ENCODE peak calls at places on chromosomes 3 and 15, in four cellular contexts. One of them, this sample, is unnamed. For H3K36me3, the result is how much of the 10 kb centered on the place peaks cover.

GRCh38 chr3:158108596-158108995 is 1.3 kb upstream of the RSRC1 start:
- DNase-seq in mesenchymal stem cell: no peak
- DNase-seq in H1: no peak
- DNase-seq in trophoblast cell: no peak
- DNase-seq in this sample: no peak

GRCh38 chr3:4584537-4585249 is 91.5 kb downstream of the ITPR1 start:
- DNase-seq in mesenchymal stem cell: peak
- DNase-seq in H1: no peak
- DNase-seq in trophoblast cell: no peak
- DNase-seq in this sample: no peak

GRCh38 chr3:170327040-170327808 is 30.3 kb upstream of the SKIL start:
- DNase-seq in trophoblast cell: no peak
- DNase-seq in H1: no peak
- DNase-seq in mesenchymal stem cell: no peak
- DNase-seq in this sample: no peak

GRCh38 chr3:172156309-172156998 is 117.1 kb downstream of the FNDC3B start:
- DNase-seq in mesenchymal stem cell: no peak
- DNase-seq in H1: no peak
- DNase-seq in trophoblast cell: no peak
- DNase-seq in this sample: no peak

GRCh38 chr3:72163809-72164634 is 379.1 kb upstream of the PROK2 start:
- DNase-seq in mesenchymal stem cell: no peak
- DNase-seq in trophoblast cell: no peak
- DNase-seq in H1: no peak
- DNase-seq in this sample: no peak

GRCh38 chr15:49088996-49089395 is 42.8 kb upstream of the SECISBP2L start:
- DNase-seq in H1: no peak
- DNase-seq in mesenchymal stem cell: no peak
- DNase-seq in trophoblast cell: no peak
- DNase-seq in this sample: no peak

GRCh38 chr3:139447486-139447885 is 28.8 kb downstream of the RBP2 start:
- DNase-seq in trophoblast cell: no peak
- DNase-seq in H1: no peak
- DNase-seq in mesenchymal stem cell: no peak
- DNase-seq in this sample: no peak

GRCh38 chr3:155035553-155035952 is 44.6 kb upstream of the MME start:
- DNase-seq in trophoblast cell: no peak
- DNase-seq in mesenchymal stem cell: no peak
- DNase-seq in H1: no peak
- DNase-seq in this sample: no peak

GRCh38 chr3:144362126-144362525 is 390.5 kb downstream of the DIPK2A start:
- DNase-seq in trophoblast cell: peak
- DNase-seq in H1: no peak
- DNase-seq in mesenchymal stem cell: peak
- DNase-seq in this sample: no peak

GRCh38 chr3:28476194-28476593 is 127.6 kb upstream of the AZI2 start:
- DNase-seq in trophoblast cell: no peak
- DNase-seq in mesenchymal stem cell: peak
- DNase-seq in H1: no peak
- DNase-seq in this sample: no peak

GRCh38 chr3:115148142-115148790 is 1.2 kb upstream of the ZBTB20 start:
- DNase-seq in trophoblast cell: no peak
- DNase-seq in H1: no peak
- DNase-seq in mesenchymal stem cell: no peak
- DNase-seq in this sample: no peak

GRCh38 chr3:41418961-41419691 is 219.8 kb downstream of the CTNNB1 start:
- DNase-seq in mesenchymal stem cell: peak
- DNase-seq in trophoblast cell: peak
- DNase-seq in H1: no peak
- DNase-seq in this sample: no peak

GRCh38 chr15:26443321-26443720 is 329.5 kb downstream of the GABRB3 start:
- DNase-seq in mesenchymal stem cell: no peak
- DNase-seq in trophoblast cell: no peak
- DNase-seq in H1: no peak
- DNase-seq in this sample: no peak

GRCh38 chr3:83002869-83003445 is 1241.5 kb upstream of the GBE1 start:
- DNase-seq in mesenchymal stem cell: no peak
- DNase-seq in H1: no peak
- DNase-seq in trophoblast cell: no peak
- DNase-seq in this sample: no peak

GRCh38 chr3:158430448-158430847 is 140.5 kb upstream of the MLF1 start:
- DNase-seq in mesenchymal stem cell: no peak
- DNase-seq in trophoblast cell: no peak
- DNase-seq in H1: no peak
- DNase-seq in this sample: no peak

GRCh38 chr15:64877435-64877834 is 34.3 kb upstream of the ANKDD1A start:
- DNase-seq in H1: no peak
- DNase-seq in mesenchymal stem cell: no peak
- DNase-seq in trophoblast cell: no peak
- DNase-seq in this sample: no peak

GRCh38 chr3:145739926-145740325 is 421.1 kb downstream of the PLOD2 start:
- DNase-seq in mesenchymal stem cell: peak
- DNase-seq in H1: no peak
- DNase-seq in trophoblast cell: no peak
- DNase-seq in this sample: no peak

GRCh38 chr3:64518950-64519349 is 168.8 kb downstream of the ADAMTS9 start:
- DNase-seq in H1: no peak
- DNase-seq in trophoblast cell: no peak
- DNase-seq in mesenchymal stem cell: peak
- DNase-seq in this sample: no peak

GRCh38 chr15:95018888-95019545 is 787.7 kb downstream of the MCTP2 start:
- DNase-seq in mesenchymal stem cell: peak
- DNase-seq in trophoblast cell: peak
- DNase-seq in H1: no peak
- DNase-seq in this sample: no peak

GRCh38 chr3:136197159-136197715 is 1.1 kb upstream of the MSL2 start:
- DNase-seq in H1: no peak
- DNase-seq in trophoblast cell: no peak
- DNase-seq in mesenchymal stem cell: no peak
- DNase-seq in this sample: no peak

GRCh38 chr15:100279446-100279845 is 62.3 kb downstream of the ADAMTS17 start:
- DNase-seq in trophoblast cell: no peak
- DNase-seq in H1: no peak
- DNase-seq in mesenchymal stem cell: no peak
- DNase-seq in this sample: no peak

GRCh38 chr3:72317491-72317890 is 530.8 kb downstream of the SHQ1 start:
- DNase-seq in trophoblast cell: no peak
- DNase-seq in mesenchymal stem cell: no peak
- DNase-seq in H1: no peak
- DNase-seq in this sample: no peak

GRCh38 chr3:44252332-44252731 is 10.6 kb downstream of the TOPAZ1 start:
- DNase-seq in mesenchymal stem cell: peak
- DNase-seq in trophoblast cell: no peak
- DNase-seq in H1: no peak
- DNase-seq in this sample: no peak

GRCh38 chr15:48366574-48367312 is 35.5 kb downstream of the DUT start:
- DNase-seq in mesenchymal stem cell: no peak
- DNase-seq in trophoblast cell: no peak
- DNase-seq in H1: no peak
- DNase-seq in this sample: no peak

GRCh38 chr3:56025316-56025715 is 443.0 kb downstream of the ERC2 start:
- DNase-seq in trophoblast cell: no peak
- DNase-seq in mesenchymal stem cell: no peak
- DNase-seq in H1: no peak
- DNase-seq in this sample: no peak

DNA sequence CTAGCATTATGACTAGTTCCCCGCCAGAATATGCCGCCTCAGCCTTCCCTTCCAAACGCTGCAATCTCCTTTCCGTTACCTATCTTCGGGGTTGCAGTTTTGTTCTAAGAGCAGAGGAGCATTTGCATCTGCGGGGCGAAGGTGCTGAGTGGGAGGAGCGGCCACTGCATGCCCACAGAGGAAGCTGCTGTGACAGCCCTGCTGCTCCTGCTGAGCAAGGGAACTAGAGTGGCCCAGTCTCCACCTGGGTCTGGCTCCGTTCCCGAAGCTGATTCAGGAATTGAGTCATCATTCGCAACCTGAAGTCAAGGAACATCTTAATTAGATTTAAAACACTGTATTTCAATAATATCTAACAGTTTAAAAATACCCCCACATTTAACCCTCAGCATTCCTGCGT is 98.2 kb upstream of the TJP1 start:
- DNase-seq in trophoblast cell: peak
- DNase-seq in H1: no peak
- DNase-seq in mesenchymal stem cell: no peak
- DNase-seq in this sample: no peak
- H3K9ac ChIP-seq in trophoblast cell: no peak
- H3K9ac ChIP-seq in H1: no peak
- H3K9ac ChIP-seq in mesenchymal stem cell: no peak
- H3K9ac ChIP-seq in this sample: no peak

GRCh38 chr3:57060089-57060829 is at the start of gene SPATA12:
- DNase-seq in trophoblast cell: peak
- DNase-seq in H1: peak
- DNase-seq in mesenchymal stem cell: peak
- DNase-seq in this sample: no peak
- H2BK12ac ChIP-seq in trophoblast cell: peak
- H2BK12ac ChIP-seq in H1: peak
- H2BK12ac ChIP-seq in mesenchymal stem cell: no peak
- H2BK12ac ChIP-seq in this sample: no peak

DNA sequence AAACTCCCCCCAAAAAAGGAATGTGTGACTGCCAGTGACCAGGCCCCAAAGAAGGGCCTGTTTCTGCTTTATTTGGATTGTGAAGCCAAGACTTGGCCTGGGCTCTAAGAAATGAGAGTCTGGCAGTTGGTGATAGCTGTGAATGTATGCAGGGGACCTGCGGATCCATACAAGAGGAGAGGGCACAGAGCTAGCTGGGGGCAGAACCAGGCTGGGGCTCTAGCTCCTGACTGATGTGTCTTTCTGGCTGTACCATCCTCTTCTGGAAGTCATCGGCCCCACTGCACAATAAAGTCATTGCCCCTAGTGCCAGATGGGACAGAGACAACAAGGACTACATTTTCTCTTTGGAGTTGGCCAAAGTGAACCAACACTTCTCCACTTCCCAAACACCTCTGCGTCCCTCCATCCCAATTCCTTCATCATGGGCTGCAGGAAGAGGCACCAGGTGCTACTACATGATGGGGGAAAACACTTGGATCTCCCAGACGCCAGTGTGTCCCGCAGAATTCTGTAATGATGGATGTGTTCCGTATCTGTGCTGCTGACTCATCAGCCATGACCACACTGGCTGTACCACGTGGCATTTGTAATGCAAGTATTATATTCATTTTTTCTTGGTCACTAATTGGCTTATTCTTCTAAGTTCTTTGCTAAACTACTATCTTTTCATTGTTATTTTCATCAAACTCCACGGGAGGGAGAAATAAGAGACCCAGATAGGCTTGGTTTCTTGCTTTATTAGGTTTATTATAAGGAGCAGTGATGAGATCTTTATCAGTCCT is 1.7 kb upstream of the PLA2G4F start:
- DNase-seq in mesenchymal stem cell: peak
- DNase-seq in H1: no peak
- DNase-seq in trophoblast cell: peak
- DNase-seq in this sample: no peak
- H3K36me3 ChIP-seq in mesenchymal stem cell: under half
- H3K36me3 ChIP-seq in H1: under half
- H3K36me3 ChIP-seq in trophoblast cell: under half
- H3K36me3 ChIP-seq in this sample: under half

DNA sequence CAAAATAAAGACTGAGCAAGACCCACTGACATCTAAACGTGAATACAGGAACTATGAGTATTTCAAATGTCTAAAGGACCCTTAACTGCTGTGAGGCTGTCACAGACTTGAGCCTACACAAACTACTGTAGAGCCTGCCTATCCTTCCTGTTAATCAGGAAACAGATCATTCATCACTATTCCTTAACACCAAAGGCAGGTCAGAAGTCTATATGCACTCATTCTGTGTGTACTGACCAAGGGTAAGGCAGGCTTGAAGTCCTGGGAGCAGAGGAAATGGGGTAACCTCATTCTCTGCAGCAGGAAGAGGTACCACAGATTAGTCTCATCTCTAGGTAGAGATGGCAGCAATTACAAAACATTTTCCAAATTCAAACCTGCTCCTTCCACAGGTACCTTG is 30.7 kb downstream of the NPTN start:
- DNase-seq in H1: no peak
- DNase-seq in trophoblast cell: no peak
- DNase-seq in mesenchymal stem cell: peak
- DNase-seq in this sample: no peak
- H3K9ac ChIP-seq in H1: no peak
- H3K9ac ChIP-seq in trophoblast cell: no peak
- H3K9ac ChIP-seq in mesenchymal stem cell: peak
- H3K9ac ChIP-seq in this sample: no peak

GRCh38 chr3:126266850-126267168 is 86.4 kb upstream of the ALDH1L1 start:
- DNase-seq in mesenchymal stem cell: no peak
- DNase-seq in trophoblast cell: no peak
- DNase-seq in H1: no peak
- DNase-seq in this sample: no peak

GRCh38 chr3:126269360-126269759 is 87.8 kb downstream of the KLF15 start:
- DNase-seq in trophoblast cell: no peak
- DNase-seq in mesenchymal stem cell: no peak
- DNase-seq in H1: no peak
- DNase-seq in this sample: no peak

GRCh38 chr3:126268866-126269265 is 88.3 kb downstream of the KLF15 start:
- DNase-seq in H1: no peak
- DNase-seq in trophoblast cell: no peak
- DNase-seq in mesenchymal stem cell: no peak
- DNase-seq in this sample: no peak

GRCh38 chr3:126267169-126267975 is 87.0 kb upstream of the ALDH1L1 start:
- DNase-seq in H1: peak
- DNase-seq in trophoblast cell: peak
- DNase-seq in mesenchymal stem cell: peak
- DNase-seq in this sample: peak

DNA sequence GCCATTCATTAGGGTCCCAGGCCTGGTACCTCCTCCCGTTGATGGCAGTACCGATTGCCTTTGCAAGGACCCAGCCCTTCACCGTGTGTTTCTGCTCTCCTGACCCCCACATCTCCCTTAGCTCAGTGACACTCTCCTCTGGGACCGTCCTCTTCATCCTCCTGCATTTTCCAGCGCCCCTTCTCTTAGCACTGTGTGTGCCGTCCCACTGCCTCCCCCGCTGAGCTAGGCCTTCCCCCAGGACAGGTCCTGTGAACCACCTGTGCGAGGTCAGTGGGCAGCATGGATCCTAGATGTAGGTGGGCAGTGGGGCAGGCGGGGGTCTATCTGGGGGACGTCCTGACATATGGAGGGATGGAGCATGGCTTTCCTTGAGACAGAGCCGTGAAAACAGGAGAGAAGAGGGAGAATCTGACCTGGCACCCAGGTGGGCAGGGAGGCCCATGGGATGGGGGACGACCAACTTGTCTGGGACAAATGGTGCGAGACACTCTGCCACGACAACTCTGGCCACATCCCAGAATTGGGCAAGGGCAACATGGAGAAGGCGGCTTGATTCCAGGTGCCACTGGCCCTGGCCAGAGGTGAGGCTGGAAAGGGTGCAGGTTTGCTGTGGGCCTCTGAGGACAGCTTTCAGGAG is 87.7 kb upstream of the ALDH1L1 start:
- DNase-seq in H1: no peak
- DNase-seq in trophoblast cell: no peak
- DNase-seq in mesenchymal stem cell: no peak
- DNase-seq in this sample: no peak
- H2BK12ac ChIP-seq in H1: peak
- H2BK12ac ChIP-seq in trophoblast cell: peak
- H2BK12ac ChIP-seq in mesenchymal stem cell: peak
- H2BK12ac ChIP-seq in this sample: peak

GRCh38 chr3:15010664-15011063 is 54.5 kb downstream of the MRPS25 start:
- DNase-seq in trophoblast cell: peak
- DNase-seq in H1: no peak
- DNase-seq in mesenchymal stem cell: no peak
- DNase-seq in this sample: no peak
- H3K36me3 ChIP-seq in trophoblast cell: under half
- H3K36me3 ChIP-seq in H1: under half
- H3K36me3 ChIP-seq in mesenchymal stem cell: under half
- H3K36me3 ChIP-seq in this sample: under half

This sample was measured in neuronal stem cell.